ENCODE peak calls at places on chromosome 22, in seven cellular contexts. One of them, this sample, is unnamed.

GRCh38 chr22:23115825-23116494 is 25.8 kb downstream of the RSPH14 start:
- DNase-seq in K562: peak
- DNase-seq in HepG2: no peak
- DNase-seq in SK-N-SH: peak
- DNase-seq in H1: no peak
- DNase-seq in GM12878: no peak
- DNase-seq in HCT116: no peak
- DNase-seq in this sample: no peak

GRCh38 chr22:36409911-36410756 is 22.4 kb upstream of the MYH9 start:
- DNase-seq in K562: peak
- DNase-seq in HCT116: peak
- DNase-seq in HepG2: peak
- DNase-seq in GM12878: no peak
- DNase-seq in SK-N-SH: no peak
- DNase-seq in H1: peak
- DNase-seq in this sample: peak

GRCh38 chr22:44351685-44352377 is 39.1 kb upstream of the SHISAL1 start:
- DNase-seq in H1: peak
- DNase-seq in HepG2: no peak
- DNase-seq in SK-N-SH: peak
- DNase-seq in K562: no peak
- DNase-seq in GM12878: no peak
- DNase-seq in HCT116: no peak
- DNase-seq in this sample: no peak

GRCh38 chr22:44292007-44292370 is 20.8 kb downstream of the SHISAL1 start:
- DNase-seq in H1: no peak
- DNase-seq in GM12878: no peak
- DNase-seq in HepG2: no peak
- DNase-seq in K562: no peak
- DNase-seq in HCT116: no peak
- DNase-seq in SK-N-SH: no peak
- DNase-seq in this sample: no peak

GRCh38 chr22:25839755-25840154 is 97.8 kb downstream of the MYO18B start:
- DNase-seq in HCT116: no peak
- DNase-seq in H1: no peak
- DNase-seq in GM12878: no peak
- DNase-seq in SK-N-SH: no peak
- DNase-seq in K562: no peak
- DNase-seq in HepG2: no peak
- DNase-seq in this sample: no peak

GRCh38 chr22:31199187-31199586 is 12.9 kb upstream of the LIMK2 start:
- DNase-seq in HCT116: no peak
- DNase-seq in HepG2: peak
- DNase-seq in K562: no peak
- DNase-seq in GM12878: no peak
- DNase-seq in SK-N-SH: no peak
- DNase-seq in H1: no peak
- DNase-seq in this sample: peak

GRCh38 chr22:32020117-32020516 is 22.9 kb upstream of the SLC5A1 start:
- DNase-seq in GM12878: no peak
- DNase-seq in SK-N-SH: no peak
- DNase-seq in H1: no peak
- DNase-seq in HepG2: peak
- DNase-seq in HCT116: peak
- DNase-seq in K562: no peak
- DNase-seq in this sample: no peak

GRCh38 chr22:37303821-37304274 is 21.5 kb downstream of the CYTH4 start:
- DNase-seq in H1: no peak
- DNase-seq in HepG2: peak
- DNase-seq in GM12878: no peak
- DNase-seq in K562: peak
- DNase-seq in SK-N-SH: no peak
- DNase-seq in HCT116: peak
- DNase-seq in this sample: no peak

GRCh38 chr22:42519544-42520237 is at the start of gene RRP7A:
- DNase-seq in K562: peak
- DNase-seq in SK-N-SH: peak
- DNase-seq in HepG2: peak
- DNase-seq in GM12878: no peak
- DNase-seq in H1: no peak
- DNase-seq in HCT116: no peak
- DNase-seq in this sample: peak

GRCh38 chr22:32722441-32722840 is 79.1 kb upstream of the TIMP3 start:
- DNase-seq in SK-N-SH: no peak
- DNase-seq in GM12878: no peak
- DNase-seq in HepG2: no peak
- DNase-seq in HCT116: no peak
- DNase-seq in K562: no peak
- DNase-seq in H1: no peak
- DNase-seq in this sample: no peak

GRCh38 chr22:28893810-28894209 is 10.4 kb downstream of the ZNRF3 start:
- DNase-seq in H1: no peak
- DNase-seq in HepG2: no peak
- DNase-seq in GM12878: no peak
- DNase-seq in K562: no peak
- DNase-seq in HCT116: no peak
- DNase-seq in SK-N-SH: no peak
- DNase-seq in this sample: no peak

GRCh38 chr22:17964153-17964552 is 60.2 kb downstream of the MICAL3 start:
- DNase-seq in H1: no peak
- DNase-seq in GM12878: no peak
- DNase-seq in K562: no peak
- DNase-seq in SK-N-SH: no peak
- DNase-seq in HepG2: no peak
- DNase-seq in HCT116: no peak
- DNase-seq in this sample: no peak
- TF ChIP-seq JUND in H1: no peak
- TF ChIP-seq JUND in GM12878: no peak
- TF ChIP-seq JUND in K562: no peak
- TF ChIP-seq JUND in SK-N-SH: no peak
- TF ChIP-seq JUND in HepG2: no peak
- TF ChIP-seq JUND in HCT116: no peak
- TF ChIP-seq JUND in this sample: no peak

DNA sequence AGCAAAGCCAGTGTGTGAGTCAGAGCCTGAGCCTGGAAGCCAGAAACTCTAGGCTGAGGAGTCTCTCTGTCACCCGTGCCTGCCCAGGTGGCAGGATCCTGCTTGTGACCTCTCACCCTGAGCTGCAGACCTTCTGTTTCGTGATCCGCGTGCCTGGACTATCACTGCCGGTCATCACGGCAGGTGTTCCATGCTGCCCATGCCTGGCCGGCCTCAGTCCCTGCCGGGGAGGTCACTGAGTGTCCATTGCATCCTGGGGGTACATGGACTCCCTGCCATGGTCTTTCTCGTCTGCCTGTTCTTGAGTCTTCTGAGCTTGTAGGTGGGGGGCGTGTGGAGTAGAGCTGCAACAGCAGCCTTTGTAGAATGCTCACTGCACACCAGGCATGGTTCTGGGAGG is 1032.4 kb downstream of the TBC1D22A start:
- DNase-seq in K562: no peak
- DNase-seq in H1: no peak
- DNase-seq in SK-N-SH: no peak
- DNase-seq in HepG2: no peak
- DNase-seq in GM12878: no peak
- DNase-seq in HCT116: no peak
- DNase-seq in this sample: no peak
- TF ChIP-seq JUND in K562: no peak
- TF ChIP-seq JUND in H1: no peak
- TF ChIP-seq JUND in SK-N-SH: no peak
- TF ChIP-seq JUND in HepG2: no peak
- TF ChIP-seq JUND in GM12878: no peak
- TF ChIP-seq JUND in HCT116: no peak
- TF ChIP-seq JUND in this sample: no peak

DNA sequence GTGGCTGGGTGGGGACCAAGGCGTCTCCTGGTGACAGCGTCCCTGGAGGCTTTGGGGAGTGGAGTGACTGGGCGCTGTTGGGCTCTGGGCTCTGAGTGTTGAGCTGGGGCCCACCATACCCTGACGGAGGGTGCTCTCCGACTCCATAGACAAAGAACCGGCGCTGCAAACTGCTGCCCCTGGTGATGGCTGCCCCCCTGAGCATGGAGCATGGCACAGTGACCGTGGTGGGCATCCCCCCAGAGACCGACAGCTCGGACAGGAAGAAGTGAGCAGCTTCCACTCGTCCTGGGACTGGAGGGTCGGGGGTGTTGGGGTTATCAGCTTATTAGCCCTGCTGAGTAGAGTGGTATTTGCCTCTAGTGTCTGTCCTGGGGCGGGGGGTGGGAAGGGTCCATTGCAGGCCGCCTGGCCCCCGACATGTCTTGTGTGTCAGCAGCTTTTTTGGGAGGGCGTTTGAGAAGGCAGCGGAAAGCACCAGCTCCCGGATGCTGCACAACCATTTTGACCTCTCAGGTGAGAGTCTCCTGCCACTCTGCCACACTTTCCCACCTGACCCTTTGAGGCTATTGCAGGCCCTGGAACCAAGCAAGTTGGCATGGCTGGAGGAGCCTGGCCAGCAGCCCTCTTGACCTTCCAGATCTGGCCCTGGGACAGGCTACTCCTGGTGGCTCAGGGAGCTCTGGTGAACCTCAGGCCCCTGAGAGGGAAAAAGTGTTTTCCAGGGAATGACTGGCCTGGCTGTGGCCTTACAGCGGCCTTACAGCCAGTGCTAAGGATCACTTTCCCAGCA is 7.6 kb downstream of the CLDN5 start:
- DNase-seq in GM12878: no peak
- DNase-seq in K562: no peak
- DNase-seq in H1: no peak
- DNase-seq in HCT116: no peak
- DNase-seq in HepG2: no peak
- DNase-seq in SK-N-SH: no peak
- DNase-seq in this sample: no peak
- TF ChIP-seq JUND in GM12878: no peak
- TF ChIP-seq JUND in K562: no peak
- TF ChIP-seq JUND in H1: no peak
- TF ChIP-seq JUND in HCT116: no peak
- TF ChIP-seq JUND in HepG2: no peak
- TF ChIP-seq JUND in SK-N-SH: no peak
- TF ChIP-seq JUND in this sample: no peak

GRCh38 chr22:18045794-18046193 is 21.4 kb upstream of the MICAL3 start:
- DNase-seq in HCT116: no peak
- DNase-seq in GM12878: no peak
- DNase-seq in HepG2: no peak
- DNase-seq in H1: no peak
- DNase-seq in K562: no peak
- DNase-seq in SK-N-SH: no peak
- DNase-seq in this sample: no peak

GRCh38 chr22:18048441-18048898 is 24.1 kb upstream of the MICAL3 start:
- DNase-seq in GM12878: no peak
- DNase-seq in K562: peak
- DNase-seq in HCT116: no peak
- DNase-seq in H1: no peak
- DNase-seq in HepG2: no peak
- DNase-seq in SK-N-SH: no peak
- DNase-seq in this sample: peak

GRCh38 chr22:18044548-18045271 is 20.3 kb upstream of the MICAL3 start:
- DNase-seq in H1: no peak
- DNase-seq in HepG2: peak
- DNase-seq in K562: no peak
- DNase-seq in HCT116: no peak
- DNase-seq in SK-N-SH: no peak
- DNase-seq in GM12878: no peak
- DNase-seq in this sample: no peak

GRCh38 chr22:18048041-18048440 is 23.7 kb upstream of the MICAL3 start:
- DNase-seq in HCT116: no peak
- DNase-seq in K562: no peak
- DNase-seq in H1: no peak
- DNase-seq in SK-N-SH: no peak
- DNase-seq in HepG2: no peak
- DNase-seq in GM12878: no peak
- DNase-seq in this sample: no peak

DNA sequence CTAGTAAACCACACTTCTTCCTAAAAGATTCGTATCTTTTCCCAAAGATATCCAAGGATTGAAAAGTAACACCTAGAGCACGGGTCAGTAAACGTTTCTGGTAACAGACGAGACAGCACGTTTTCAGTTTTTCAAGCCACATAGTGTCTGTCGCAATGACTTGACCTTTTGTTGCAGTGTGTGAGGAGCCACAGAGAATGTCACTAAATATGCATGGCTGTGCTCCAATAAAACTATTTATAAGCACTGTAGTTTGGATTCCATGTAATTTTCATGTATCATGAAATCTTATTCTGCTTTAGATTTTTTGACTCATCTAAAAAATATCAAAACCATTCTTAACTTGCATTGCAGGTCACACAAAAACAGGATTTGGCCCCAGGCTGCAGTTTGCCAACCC is 18.3 kb upstream of the MICAL3 start:
- DNase-seq in GM12878: no peak
- DNase-seq in HCT116: no peak
- DNase-seq in H1: no peak
- DNase-seq in SK-N-SH: no peak
- DNase-seq in K562: no peak
- DNase-seq in HepG2: no peak
- DNase-seq in this sample: no peak
- TF ChIP-seq JUND in GM12878: no peak
- TF ChIP-seq JUND in HCT116: no peak
- TF ChIP-seq JUND in H1: no peak
- TF ChIP-seq JUND in SK-N-SH: no peak
- TF ChIP-seq JUND in K562: no peak
- TF ChIP-seq JUND in HepG2: no peak
- TF ChIP-seq JUND in this sample: no peak

GRCh38 chr22:24146791-24147353 is 34.4 kb upstream of the SUSD2 start:
- DNase-seq in GM12878: no peak
- DNase-seq in K562: no peak
- DNase-seq in H1: no peak
- DNase-seq in SK-N-SH: peak
- DNase-seq in HepG2: no peak
- DNase-seq in HCT116: no peak
- DNase-seq in this sample: no peak
- TF ChIP-seq JUND in GM12878: no peak
- TF ChIP-seq JUND in K562: no peak
- TF ChIP-seq JUND in H1: no peak
- TF ChIP-seq JUND in SK-N-SH: no peak
- TF ChIP-seq JUND in HepG2: no peak
- TF ChIP-seq JUND in HCT116: no peak
- TF ChIP-seq JUND in this sample: no peak

DNA sequence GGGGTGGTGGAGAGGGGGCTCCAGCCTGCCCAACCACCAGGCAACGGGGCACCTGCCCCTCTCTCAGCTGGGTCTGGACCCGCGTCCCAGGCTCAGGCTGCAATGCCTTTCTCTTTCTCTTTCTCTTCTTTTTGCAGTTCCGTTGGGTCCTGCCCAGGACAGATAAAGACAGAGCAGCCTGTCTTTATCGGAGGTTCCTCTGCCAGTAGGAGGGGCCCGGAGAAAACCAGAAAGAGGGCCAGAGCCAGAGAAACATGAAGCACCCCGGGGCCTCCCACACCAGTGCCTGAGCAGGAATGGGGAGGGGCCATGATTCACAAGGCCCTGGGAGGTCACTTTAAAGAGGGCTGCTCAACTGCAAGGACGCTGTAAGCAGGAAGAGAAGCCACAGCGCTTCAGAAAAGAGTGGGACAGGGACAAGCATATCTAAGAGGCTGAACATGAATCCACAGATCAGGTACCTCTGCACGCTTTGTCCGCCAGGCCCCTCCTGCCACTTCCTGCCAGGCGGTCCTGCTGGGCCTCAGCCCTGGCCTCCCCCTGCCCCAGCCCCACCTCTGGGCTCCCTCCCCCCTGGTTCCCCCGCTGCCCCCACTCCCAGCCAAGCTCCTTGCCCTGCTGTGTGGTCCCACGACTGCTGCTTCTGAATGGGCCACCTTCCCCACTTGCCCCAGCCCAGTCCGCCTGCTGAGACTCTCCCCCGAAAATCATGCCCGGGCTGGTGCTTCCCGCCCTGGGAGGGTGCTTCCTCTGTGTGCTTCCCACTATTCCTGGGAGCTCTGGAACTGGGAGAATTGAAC is at the start of gene APOBEC3C:
- DNase-seq in H1: no peak
- DNase-seq in HCT116: peak
- DNase-seq in K562: peak
- DNase-seq in HepG2: peak
- DNase-seq in SK-N-SH: peak
- DNase-seq in GM12878: peak
- DNase-seq in this sample: no peak
- TF ChIP-seq JUND in H1: no peak
- TF ChIP-seq JUND in HCT116: no peak
- TF ChIP-seq JUND in K562: peak
- TF ChIP-seq JUND in HepG2: no peak
- TF ChIP-seq JUND in SK-N-SH: no peak
- TF ChIP-seq JUND in GM12878: no peak
- TF ChIP-seq JUND in this sample: no peak

This sample was measured in T47D.